ENCODE peak calls at places on chromosomes 7 and 10, in nine cellular contexts. C is uterus, U is breast epithelium, X is stomach, M is lower leg skin, F is body of pancreas, J is HCT116, G is endothelial cell of umbilical vein, S is sigmoid colon. Q is an unnamed sample.

GRCh38 chr10:7425691-7426090 is 14.9 kb upstream of the SFMBT2 start:
- DNase-seq in C (no peak), X (no peak), G (no peak), J (no peak), S (no peak), U (no peak), F (no peak), M (no peak), Q (no peak)

GRCh38 chr10:127942811-127943210 is 35.9 kb downstream of the PTPRE start:
- DNase-seq in X (no peak), F (no peak), G (peak; percentile 96), S (no peak), C (no peak), U (no peak), J (no peak), M (peak; percentile 49), Q (no peak)

GRCh38 chr7:99374121-99375064 is at the start of gene ARPC1B:
- DNase-seq in M (peak; percentile 95), G (peak; percentile 60), C (peak; percentile 69), U (peak; percentile 65), X (peak; percentile 87), S (peak; percentile 87), F (peak; percentile 89), J (peak; percentile 41), Q (peak; percentile 89)

GRCh38 chr7:46957195-46957594 is 624.7 kb downstream of the TNS3 start:
- DNase-seq in G (no peak), M (no peak), U (no peak), F (no peak), S (no peak), X (no peak), J (no peak), C (no peak), Q (no peak)

GRCh38 chr10:92042541-92042940 is 119.0 kb downstream of the BTAF1 start:
- DNase-seq in F (no peak), M (no peak), J (no peak), S (no peak), U (no peak), C (no peak), X (no peak), G (no peak), Q (no peak)

GRCh38 chr7:134785842-134786241 is 6.4 kb downstream of the CALD1 start:
- DNase-seq in S (no peak), G (no peak), X (no peak), M (no peak), F (no peak), C (no peak), J (no peak), U (no peak), Q (no peak)

GRCh38 chr7:87059525-87060287 is at the start of gene ELAPOR2:
- DNase-seq in J (peak; percentile 36), M (peak; percentile 95), C (peak; percentile 61), X (peak; percentile 73), S (peak; percentile 86), G (peak; percentile 83), F (peak; percentile 75), U (peak; percentile 80), Q (peak; percentile 84)

GRCh38 chr7:105656922-105657521 is 75.7 kb upstream of the EFCAB10 start:
- DNase-seq in U (no peak), C (no peak), G (peak; percentile 18), X (peak; percentile 44), M (no peak), J (peak; percentile 19), S (peak; percentile 63), F (peak; percentile 54), Q (peak; percentile 54)

GRCh38 chr7:27031289-27032172 is 64.3 kb downstream of the HOXA1 start:
- DNase-seq in S (no peak), F (no peak), U (no peak), C (no peak), M (no peak), J (no peak), X (no peak), G (peak; percentile 56), Q (no peak)

GRCh38 chr10:123044391-123044790 is 35.6 kb downstream of the ACADSB start:
- DNase-seq in U (no peak), J (peak; percentile 29), C (no peak), G (peak; percentile 18), F (no peak), X (no peak), M (no peak), S (no peak), Q (no peak)

GRCh38 chr10:123042708-123043408 is 34.1 kb downstream of the ACADSB start:
- DNase-seq in U (no peak), M (no peak), G (no peak), J (no peak), X (no peak), S (no peak), F (no peak), C (no peak), Q (no peak)

GRCh38 chr10:123045961-123046731 is 37.3 kb downstream of the ACADSB start:
- DNase-seq in J (no peak), F (no peak), S (no peak), C (no peak), X (no peak), U (no peak), M (no peak), G (no peak), Q (no peak)

GRCh38 chr10:123039632-123039930 is 30.8 kb downstream of the ACADSB start:
- DNase-seq in U (no peak), X (no peak), F (no peak), G (no peak), C (no peak), J (no peak), S (no peak), M (no peak), Q (no peak)

DNA sequence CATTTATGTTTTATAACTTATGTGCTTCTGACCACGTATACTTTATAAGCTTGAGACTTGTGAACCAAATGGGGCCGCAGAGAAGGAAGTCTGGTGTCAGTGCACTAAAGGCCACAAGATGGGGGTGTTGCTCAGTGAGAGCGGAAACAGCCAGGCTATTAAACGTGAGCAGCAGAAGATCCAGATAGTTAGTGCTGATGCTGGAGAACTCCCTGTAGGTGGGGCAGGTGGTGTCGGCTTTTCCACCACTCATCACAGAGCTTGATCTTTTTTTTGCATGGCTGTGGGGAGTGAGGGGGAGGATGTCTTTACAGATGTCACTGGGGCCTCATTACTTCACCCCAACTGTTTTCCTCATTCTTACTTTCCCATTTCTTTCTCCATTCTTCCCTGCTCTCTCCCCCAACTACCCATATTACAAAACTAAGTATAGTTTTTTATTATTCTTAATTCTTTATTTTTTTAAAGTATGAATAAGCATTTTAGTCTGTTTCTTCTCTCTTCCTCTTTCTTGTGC is 34.7 kb downstream of the ACADSB start:
- DNase-seq in S (no peak), M (no peak), C (no peak), J (peak; percentile 80), G (peak; percentile 61), F (peak; percentile 38), U (no peak), X (peak; percentile 34), Q (peak; percentile 15)
- TF ChIP-seq POLR2A in S (no peak), M (no peak), C (no peak), J (no peak), G (no peak), F (no peak), U (no peak), X (no peak), Q (no peak)

DNA sequence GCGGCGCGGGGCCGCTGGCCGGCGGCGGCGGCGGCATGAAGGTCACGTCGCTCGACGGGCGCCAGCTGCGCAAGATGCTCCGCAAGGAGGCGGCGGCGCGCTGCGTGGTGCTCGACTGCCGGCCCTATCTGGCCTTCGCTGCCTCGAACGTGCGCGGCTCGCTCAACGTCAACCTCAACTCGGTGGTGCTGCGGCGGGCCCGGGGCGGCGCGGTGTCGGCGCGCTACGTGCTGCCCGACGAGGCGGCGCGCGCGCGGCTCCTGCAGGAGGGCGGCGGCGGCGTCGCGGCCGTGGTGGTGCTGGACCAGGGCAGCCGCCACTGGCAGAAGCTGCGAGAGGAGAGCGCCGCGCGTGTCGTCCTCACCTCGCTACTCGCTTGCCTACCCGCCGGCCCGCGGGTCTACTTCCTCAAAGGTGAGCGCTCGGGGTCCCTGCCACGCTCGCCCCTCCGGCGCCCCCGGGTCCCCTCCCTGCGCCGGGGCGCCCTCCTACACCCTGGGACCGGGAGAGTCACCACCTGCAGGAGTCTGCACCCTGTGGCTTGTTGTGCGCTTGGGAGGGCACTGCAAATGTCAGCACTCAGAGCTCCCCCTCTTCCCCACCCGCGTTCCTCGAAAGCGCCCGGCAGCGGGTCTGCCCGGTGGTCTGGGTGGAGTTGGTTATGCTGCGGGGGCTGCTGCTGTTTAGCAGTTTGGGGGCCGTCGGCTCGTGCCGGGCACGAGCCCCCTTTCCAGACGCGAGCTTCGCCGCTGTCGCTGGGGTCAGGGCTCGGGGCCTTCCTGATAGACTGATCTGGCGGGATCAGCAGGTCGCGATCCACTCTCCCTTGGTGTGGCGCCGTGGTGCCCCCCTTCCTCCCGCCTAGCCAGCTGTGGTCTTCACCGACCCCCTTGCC is 627 bp downstream of the DUSP5 start:
- DNase-seq in C (peak; percentile 45), G (peak; percentile 57), U (peak; percentile 61), X (peak; percentile 51), F (peak; percentile 52), J (no peak), M (peak; percentile 90), S (peak; percentile 79), Q (peak; percentile 53)
- TF ChIP-seq POLR2A in C (no peak), G (no peak), U (no peak), X (no peak), F (no peak), J (no peak), M (no peak), S (no peak), Q (no peak)

DNA sequence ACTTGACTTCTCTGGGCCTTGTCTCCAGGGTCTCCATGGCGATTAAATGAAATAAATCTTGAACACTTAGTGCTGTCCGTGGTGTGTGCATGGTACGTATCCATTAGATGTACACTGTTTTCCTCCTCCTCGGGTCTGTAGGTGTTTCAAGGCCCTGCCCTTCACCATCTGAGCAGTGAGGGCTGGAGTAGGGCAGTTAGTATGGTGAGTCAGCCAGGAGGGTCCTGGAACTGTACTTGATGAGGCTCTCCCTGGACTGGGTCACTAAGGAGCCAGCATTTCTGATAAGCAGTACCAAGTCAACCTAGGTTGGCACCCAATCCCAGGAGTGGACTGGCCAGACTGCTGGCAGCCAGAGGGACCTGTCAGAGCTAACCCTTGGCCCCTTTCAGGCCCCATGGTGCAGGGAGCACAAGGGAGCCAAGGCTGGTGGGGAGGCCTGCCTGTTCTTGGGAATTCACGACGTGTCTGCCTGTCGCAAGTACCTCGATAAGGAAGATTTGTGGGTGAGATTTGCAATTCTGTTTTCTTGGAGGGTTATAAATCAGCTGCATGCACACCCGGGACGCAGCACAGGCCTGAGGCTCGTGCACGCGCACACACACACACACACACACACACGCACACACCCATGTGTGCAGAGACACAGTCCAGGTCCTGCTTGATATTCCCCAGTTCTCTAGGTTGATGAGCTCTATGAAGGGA is 114.1 kb downstream of the ZMIZ1 start:
- DNase-seq in G (no peak), S (no peak), F (peak; percentile 59), J (no peak), U (no peak), X (peak; percentile 60), C (peak; percentile 70), M (no peak), Q (no peak)
- TF ChIP-seq POLR2A in G (no peak), S (no peak), F (no peak), J (no peak), U (no peak), X (no peak), C (no peak), M (no peak), Q (no peak)

DNA sequence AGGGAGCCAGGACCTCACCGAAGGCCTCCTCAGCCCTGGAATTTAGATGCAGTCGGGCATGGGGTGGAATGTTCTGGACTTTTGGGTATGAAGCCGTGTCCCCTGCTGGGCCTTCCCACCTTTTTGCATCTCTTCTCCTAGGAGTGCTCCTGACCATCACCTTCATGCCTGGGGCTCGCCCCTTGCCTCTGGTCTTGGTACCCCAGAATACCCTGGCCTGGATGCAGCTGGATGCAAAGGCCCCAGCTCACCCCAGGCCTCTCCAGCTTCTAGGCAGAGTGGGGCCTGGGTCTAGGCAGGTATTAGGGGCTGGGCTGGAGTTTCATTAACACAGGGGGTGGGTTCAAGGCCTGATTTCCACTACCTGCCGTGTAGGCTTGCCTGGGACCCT is 9.9 kb downstream of the AQP1 start:
- DNase-seq in G (no peak), S (no peak), C (no peak), F (peak; percentile 1), U (no peak), J (no peak), M (peak; percentile 52), X (no peak), Q (peak; percentile 1)
- TF ChIP-seq POLR2A in G (no peak), S (no peak), C (no peak), F (no peak), U (no peak), J (no peak), M (no peak), X (no peak), Q (no peak)

Q was measured in thyroid gland.